ENCODE peak calls at places on chromosome X, in ten cellular contexts. L, A, J, E, S, X, R, D, U and Q are unnamed samples.

GRCh38 chrX:103540145-103540544 is 20.9 kb upstream of the RAB40A start:
- DNase-seq in L (peak), A (peak), J (peak), E (no peak), S (no peak), X (no peak), R (no peak), D (no peak), U (no peak), Q (peak)

GRCh38 chrX:55524487-55524886 is 34.8 kb upstream of the USP51 start:
- DNase-seq in L (peak), A (peak), J (peak), E (no peak), S (no peak), X (no peak), R (no peak), D (no peak), U (no peak), Q (peak)

GRCh38 chrX:54007682-54008081 is 36.6 kb downstream of the PHF8 start:
- DNase-seq in L (no peak), A (no peak), J (no peak), E (no peak), S (no peak), X (no peak), R (no peak), D (no peak), U (no peak), Q (no peak)

GRCh38 chrX:134715930-134716619 is 57.8 kb upstream of the PLAC1 start:
- DNase-seq in L (no peak), A (no peak), J (no peak), E (no peak), S (no peak), X (no peak), R (no peak), D (no peak), U (no peak), Q (no peak)

GRCh38 chrX:115591856-115592842 is 31.2 kb downstream of the PLS3 start:
- DNase-seq in L (no peak), A (no peak), J (no peak), E (no peak), S (no peak), X (no peak), R (no peak), D (no peak), U (no peak), Q (no peak)

GRCh38 chrX:109856974-109857373 is 123.9 kb upstream of the ACSL4 start:
- DNase-seq in L (peak), A (peak), J (peak), E (no peak), S (no peak), X (no peak), R (no peak), D (no peak), U (no peak), Q (no peak)

GRCh38 chrX:115493015-115493414 is 68.0 kb upstream of the PLS3 start:
- DNase-seq in L (no peak), A (no peak), J (no peak), E (no peak), S (no peak), X (no peak), R (no peak), D (no peak), U (no peak), Q (no peak)

GRCh38 chrX:150355898-150356297 is 7.2 kb upstream of the MAMLD1 start:
- DNase-seq in L (no peak), A (no peak), J (no peak), E (no peak), S (no peak), X (no peak), R (no peak), D (no peak), U (no peak), Q (no peak)

GRCh38 chrX:119734897-119735339 is 23.5 kb upstream of the SOWAHD start:
- DNase-seq in L (peak), A (no peak), J (no peak), E (peak), S (peak), X (no peak), R (no peak), D (no peak), U (no peak), Q (peak)

GRCh38 chrX:139691843-139692505 is 16.0 kb downstream of the MCF2 start:
- DNase-seq in L (peak), A (no peak), J (no peak), E (no peak), S (no peak), X (no peak), R (no peak), D (no peak), U (no peak), Q (no peak)

GRCh38 chrX:150361777-150362351 is 1.3 kb upstream of the MAMLD1 start:
- DNase-seq in L (peak), A (peak), J (no peak), E (no peak), S (peak), X (no peak), R (no peak), D (no peak), U (no peak), Q (no peak)

GRCh38 chrX:39613508-39613921 is 484.2 kb downstream of the BCOR start:
- DNase-seq in L (peak), A (no peak), J (no peak), E (peak), S (peak), X (no peak), R (peak), D (peak), U (peak), Q (no peak)

GRCh38 chrX:17374619-17375360 is at the start of gene NHS:
- DNase-seq in L (peak), A (peak), J (peak), E (peak), S (peak), X (peak), R (peak), D (peak), U (peak), Q (peak)

GRCh38 chrX:109830704-109831206 is 97.7 kb upstream of the ACSL4 start:
- DNase-seq in L (peak), A (peak), J (peak), E (no peak), S (no peak), X (peak), R (no peak), D (no peak), U (no peak), Q (peak)

GRCh38 chrX:10379848-10380247 is 223.1 kb downstream of the CLCN4 start:
- DNase-seq in L (no peak), A (no peak), J (no peak), E (no peak), S (no peak), X (no peak), R (no peak), D (no peak), U (no peak), Q (no peak)

GRCh38 chrX:154458116-154458953 is at the start of gene PLXNA3:
- DNase-seq in L (peak), A (no peak), J (no peak), E (peak), S (peak), X (no peak), R (no peak), D (no peak), U (no peak), Q (peak)

GRCh38 chrX:154460326-154460725 is 2.2 kb downstream of the PLXNA3 start:
- DNase-seq in L (no peak), A (no peak), J (no peak), E (no peak), S (no peak), X (no peak), R (no peak), D (no peak), U (no peak), Q (no peak)

GRCh38 chrX:154458954-154459829 is 1.1 kb downstream of the PLXNA3 start:
- DNase-seq in L (no peak), A (no peak), J (no peak), E (peak), S (peak), X (no peak), R (peak), D (no peak), U (no peak), Q (no peak)

GRCh38 chrX:154457491-154458115 is 478 bp upstream of the PLXNA3 start:
- DNase-seq in L (no peak), A (no peak), J (no peak), E (peak), S (peak), X (no peak), R (peak), D (no peak), U (no peak), Q (no peak)

DNA sequence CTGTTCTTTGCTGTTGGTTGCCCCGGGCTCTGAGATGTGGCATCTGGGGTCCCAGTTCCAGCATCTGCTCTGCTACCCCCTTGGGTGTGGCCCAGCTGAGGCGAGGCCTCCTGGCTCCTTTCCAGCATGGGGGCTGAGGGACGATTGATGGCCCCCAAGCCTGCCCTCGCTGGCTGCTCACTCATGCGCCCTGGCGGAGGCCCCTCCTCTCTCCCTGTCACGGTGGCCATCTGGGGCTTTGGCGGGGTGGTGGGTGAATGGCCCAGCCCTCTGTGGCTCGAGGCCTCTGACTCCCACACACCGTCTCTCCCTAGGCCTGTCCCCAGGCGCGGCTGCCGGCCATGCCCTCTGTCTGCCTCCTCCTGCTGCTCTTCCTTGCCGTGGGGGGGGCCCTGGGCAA is 1.8 kb downstream of the PLXNA3 start:
- DNase-seq in L (no peak), A (no peak), J (no peak), E (no peak), S (no peak), X (no peak), R (no peak), D (no peak), U (no peak), Q (no peak)
- H3K4me3 ChIP-seq in L (no peak), A (peak), J (peak), E (peak), S (peak), X (peak), R (peak), D (peak), U (no peak), Q (peak)

GRCh38 chrX:85622635-85623034 is 243.2 kb upstream of the POF1B start:
- DNase-seq in L (no peak), A (no peak), J (no peak), E (no peak), S (no peak), X (no peak), R (no peak), D (no peak), U (no peak), Q (no peak)

GRCh38 chrX:85620466-85620865 is 241.0 kb upstream of the POF1B start:
- DNase-seq in L (no peak), A (no peak), J (no peak), E (no peak), S (no peak), X (no peak), R (no peak), D (no peak), U (no peak), Q (no peak)

GRCh38 chrX:85619962-85620361 is 240.5 kb upstream of the POF1B start:
- DNase-seq in L (no peak), A (no peak), J (no peak), E (no peak), S (no peak), X (no peak), R (no peak), D (no peak), U (no peak), Q (no peak)
- TF ChIP-seq CTCF in L (no peak), A (no peak), J (no peak), E (no peak), S (no peak), X (no peak), R (no peak), D (no peak), U (no peak), Q (no peak)

GRCh38 chrX:152108527-152108926 is 29.9 kb downstream of the MAGEA10 start:
- DNase-seq in L (no peak), A (no peak), J (no peak), E (no peak), S (no peak), X (no peak), R (no peak), D (no peak), U (no peak), Q (no peak)
- H3K4me3 ChIP-seq in L (no peak), A (no peak), J (no peak), E (no peak), S (no peak), X (no peak), R (no peak), D (no peak), U (no peak), Q (no peak)

GRCh38 chrX:12383196-12383595 is 244.9 kb downstream of the FRMPD4 start:
- DNase-seq in L (no peak), A (no peak), J (no peak), E (no peak), S (no peak), X (no peak), R (no peak), D (no peak), U (no peak), Q (no peak)
- TF ChIP-seq CTCF in L (peak), A (peak), J (peak), E (no peak), S (no peak), X (peak), R (no peak), D (no peak), U (peak), Q (peak)

DNA sequence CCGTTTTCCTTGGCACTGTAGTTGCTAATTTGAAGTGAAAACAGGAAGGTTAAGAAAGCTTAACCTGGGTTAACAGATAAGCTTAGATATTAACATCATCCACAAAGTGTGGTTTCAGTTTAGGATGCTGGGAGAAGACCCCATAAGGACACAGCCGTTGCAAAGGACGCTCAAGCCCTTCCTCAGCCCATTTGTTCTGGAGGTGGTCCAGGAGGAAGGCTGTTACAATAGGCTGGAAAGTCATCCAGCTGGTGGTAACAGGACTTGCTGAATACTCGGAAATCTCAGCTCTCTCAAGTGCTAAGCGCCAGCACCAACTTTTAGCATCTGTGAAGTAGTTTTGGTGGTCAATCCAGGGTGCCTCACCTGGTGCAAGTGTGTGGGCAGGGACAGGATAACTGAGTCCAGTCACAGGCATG is 14.2 kb downstream of the CHST7 start:
- DNase-seq in L (peak), A (no peak), J (no peak), E (no peak), S (no peak), X (no peak), R (no peak), D (no peak), U (no peak), Q (peak)
- H3K4me3 ChIP-seq in L (no peak), A (no peak), J (no peak), E (no peak), S (no peak), X (no peak), R (no peak), D (no peak), U (no peak), Q (no peak)

GRCh38 chrX:132676102-132676501 is 187.3 kb upstream of the MBNL3 start:
- DNase-seq in L (no peak), A (no peak), J (no peak), E (no peak), S (no peak), X (no peak), R (no peak), D (no peak), U (no peak), Q (no peak)
- TF ChIP-seq CTCF in L (no peak), A (no peak), J (no peak), E (no peak), S (no peak), X (no peak), R (no peak), D (no peak), U (no peak), Q (no peak)